ENCODE peak calls at places on chromosomes 11 and 22, in eight cellular contexts. S is right lobe of liver, T is left ventricle myocardium inferior, Q is right atrium auricular region, A is neuronal stem cell, O is mesenchymal stem cell, B is ovary, M is transverse colon. Z is an unnamed sample.

GRCh38 chr11:20589796-20590195 is 9.6 kb upstream of the SLC6A5 start:
- DNase-seq in S (no peak), T (no peak), Q (no peak), A (no peak), O (no peak), B (no peak), M (no peak), Z (no peak)

GRCh38 chr11:109644158-109644557 is 222.2 kb downstream of the C11orf87 start:
- DNase-seq in S (no peak), T (peak; percentile 42), Q (no peak), A (no peak), O (peak; percentile 93), B (no peak), M (no peak), Z (no peak)

GRCh38 chr11:8810331-8811301 is 100.4 kb upstream of the AKIP1 start:
- DNase-seq in S (peak; percentile 83), T (peak; percentile 81), Q (peak; percentile 85), A (peak; percentile 82), O (peak; percentile 87), B (peak; percentile 90), M (peak; percentile 83), Z (peak; percentile 54)

GRCh38 chr11:43282607-43283440 is 29.0 kb upstream of the API5 start:
- DNase-seq in S (peak; percentile 31), T (peak; percentile 25), Q (no peak), A (peak; percentile 51), O (peak; percentile 29), B (peak; percentile 16), M (peak; percentile 24), Z (peak; percentile 37)

GRCh38 chr11:33147559-33147958 is 13.7 kb downstream of the CSTF3 start:
- DNase-seq in S (no peak), T (no peak), Q (no peak), A (no peak), O (no peak), B (no peak), M (no peak), Z (no peak)

GRCh38 chr11:12692238-12693074 is 18.2 kb downstream of the TEAD1 start:
- DNase-seq in S (peak; percentile 91), T (peak; percentile 85), Q (peak; percentile 93), A (no peak), O (peak; percentile 97), B (peak; percentile 95), M (peak; percentile 92), Z (peak; percentile 59)

GRCh38 chr22:22578702-22579424 is 19.8 kb upstream of the PRAME start:
- DNase-seq in S (no peak), T (peak; percentile 40), Q (no peak), A (no peak), O (peak; percentile 14), B (no peak), M (no peak), Z (no peak)

GRCh38 chr22:26672060-26672471 is 14.7 kb downstream of the MIAT start:
- DNase-seq in S (no peak), T (no peak), Q (no peak), A (no peak), O (no peak), B (peak; percentile 48), M (peak; percentile 21), Z (no peak)

GRCh38 chr11:109946322-109946846 is 146.8 kb upstream of the ZC3H12C start:
- DNase-seq in S (peak; percentile 76), T (peak; percentile 80), Q (peak; percentile 95), A (peak; percentile 75), O (peak; percentile 97), B (peak; percentile 85), M (peak; percentile 88), Z (peak; percentile 72)

GRCh38 chr11:74468058-74468457 is 709 bp upstream of the KCNE3 start:
- DNase-seq in S (no peak), T (no peak), Q (no peak), A (no peak), O (no peak), B (no peak), M (no peak), Z (no peak)

GRCh38 chr11:69151811-69152210 is 3.9 kb upstream of the SMIM38 start:
- DNase-seq in S (no peak), T (no peak), Q (no peak), A (no peak), O (no peak), B (no peak), M (no peak), Z (no peak)

GRCh38 chr22:22943521-22944267 is 56.1 kb downstream of the IGLL5 start:
- DNase-seq in S (no peak), T (no peak), Q (peak; percentile 56), A (no peak), O (no peak), B (no peak), M (peak; percentile 7), Z (no peak)

GRCh38 chr11:85682330-85683305 is 3.4 kb downstream of the CCDC89 start:
- DNase-seq in S (peak; percentile 67), T (peak; percentile 81), Q (no peak), A (no peak), O (no peak), B (peak; percentile 87), M (peak; percentile 55), Z (no peak)

GRCh38 chr22:37167176-37167980 is 17.7 kb upstream of the IL2RB start:
- DNase-seq in S (peak; percentile 26), T (peak; percentile 16), Q (no peak), A (no peak), O (no peak), B (peak; percentile 18), M (peak; percentile 62), Z (no peak)

GRCh38 chr11:65208785-65209710 is 27.3 kb downstream of the CAPN1 start:
- DNase-seq in S (no peak), T (no peak), Q (no peak), A (no peak), O (no peak), B (no peak), M (peak; percentile 52), Z (no peak)

GRCh38 chr11:86949995-86950993 is 4.9 kb downstream of the FZD4 start:
- DNase-seq in S (no peak), T (no peak), Q (no peak), A (no peak), O (peak; percentile 52), B (no peak), M (no peak), Z (no peak)

GRCh38 chr11:112874959-112875358 is 86.3 kb upstream of the NCAM1 start:
- DNase-seq in S (no peak), T (no peak), Q (no peak), A (no peak), O (no peak), B (no peak), M (no peak), Z (no peak)

GRCh38 chr22:30001459-30001858 is 78.8 kb upstream of the HORMAD2 start:
- DNase-seq in S (no peak), T (no peak), Q (no peak), A (no peak), O (no peak), B (no peak), M (no peak), Z (no peak)

GRCh38 chr22:43006016-43006505 is 8.9 kb downstream of the PACSIN2 start:
- DNase-seq in S (no peak), T (no peak), Q (no peak), A (no peak), O (no peak), B (no peak), M (no peak), Z (no peak)

GRCh38 chr22:43008509-43008908 is 6.4 kb downstream of the PACSIN2 start:
- DNase-seq in S (no peak), T (no peak), Q (peak; percentile 77), A (no peak), O (no peak), B (no peak), M (peak; percentile 75), Z (no peak)

GRCh38 chr22:43006753-43007152 is 8.2 kb downstream of the PACSIN2 start:
- DNase-seq in S (no peak), T (no peak), Q (no peak), A (no peak), O (no peak), B (no peak), M (no peak), Z (no peak)

GRCh38 chr22:43008921-43009320 is 6.0 kb downstream of the PACSIN2 start:
- DNase-seq in S (no peak), T (no peak), Q (no peak), A (no peak), O (no peak), B (no peak), M (no peak), Z (no peak)

DNA sequence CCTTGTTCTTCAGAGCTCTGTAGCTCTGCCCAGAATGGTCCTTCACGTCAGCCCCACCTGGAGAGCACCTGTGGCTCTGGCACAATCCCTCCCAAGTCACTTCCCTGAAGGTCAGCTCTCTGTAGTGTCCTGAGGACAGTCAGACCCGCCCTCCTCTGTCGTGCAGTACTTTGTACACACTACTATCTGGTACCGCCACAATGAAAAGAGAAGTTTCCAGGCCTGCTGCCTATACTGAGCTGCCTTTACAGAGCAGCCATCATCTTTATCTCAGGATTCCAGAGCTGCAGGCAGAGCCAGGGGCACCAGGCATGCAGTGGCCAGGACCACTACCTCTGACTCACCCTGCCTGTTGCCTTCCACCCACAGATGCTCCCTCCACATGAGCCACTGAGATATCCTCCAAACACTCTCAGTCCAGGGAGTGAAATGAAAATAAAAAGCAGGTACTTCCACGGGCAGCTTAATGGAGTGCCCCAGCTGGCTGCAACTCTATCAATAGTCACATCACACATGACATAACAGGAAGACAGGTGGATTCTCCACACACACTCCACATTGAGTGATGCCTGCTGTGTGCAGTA is 7.3 kb downstream of the PACSIN2 start:
- DNase-seq in S (no peak), T (no peak), Q (no peak), A (no peak), O (peak; percentile 67), B (no peak), M (peak; percentile 86), Z (no peak)
- H3K4me1 ChIP-seq in S (no peaks in the 10 kb centered on the region), T (peaks cover 65% of the 10 kb centered on the region), Q (no peaks in the 10 kb centered on the region), A (peaks cover 11% of the 10 kb centered on the region), O (peaks cover 22% of the 10 kb centered on the region), B (peaks cover 17% of the 10 kb centered on the region), M (peaks cover 76% of the 10 kb centered on the region), Z (peaks cover 76% of the 10 kb centered on the region)

GRCh38 chr11:79255965-79256364 is 184.9 kb downstream of the TENM4 start:
- DNase-seq in S (no peak), T (no peak), Q (no peak), A (no peak), O (no peak), B (no peak), M (no peak), Z (no peak)
- H3K4me1 ChIP-seq in S (no peaks in the 10 kb centered on the region), T (no peaks in the 10 kb centered on the region), Q (no peaks in the 10 kb centered on the region), A (peaks cover 6% of the 10 kb centered on the region), O (no peaks in the 10 kb centered on the region), B (peaks cover 4% of the 10 kb centered on the region), M (no peaks in the 10 kb centered on the region), Z (no peaks in the 10 kb centered on the region)

DNA sequence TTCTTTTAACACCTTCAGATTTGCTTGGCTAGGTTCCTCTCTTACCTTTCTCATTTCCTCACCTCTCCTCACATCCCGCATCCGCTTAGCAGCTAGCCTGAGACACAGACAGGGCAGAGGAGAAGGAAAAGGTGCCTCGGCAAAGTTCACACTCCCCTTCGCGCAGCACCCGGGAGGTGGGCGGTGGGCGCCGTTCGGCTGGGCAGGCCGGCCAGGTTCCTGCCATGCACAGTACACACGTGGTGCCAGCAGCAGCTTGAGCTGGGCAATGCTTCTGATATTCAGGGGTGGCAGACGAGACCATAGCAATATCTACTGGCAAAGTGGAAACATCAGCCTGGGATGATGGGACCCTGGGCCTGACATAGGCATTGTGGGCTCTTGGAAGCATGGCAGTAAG is 3.3 kb downstream of the NTM start:
- DNase-seq in S (no peak), T (no peak), Q (no peak), A (no peak), O (no peak), B (no peak), M (no peak), Z (no peak)
- H3K4me1 ChIP-seq in S (no peaks in the 10 kb centered on the region), T (peaks cover 14% of the 10 kb centered on the region), Q (no peaks in the 10 kb centered on the region), A (peaks cover 18% of the 10 kb centered on the region), O (no peaks in the 10 kb centered on the region), B (no peaks in the 10 kb centered on the region), M (peaks cover 8% of the 10 kb centered on the region), Z (no peaks in the 10 kb centered on the region)

GRCh38 chr11:118623291-118623655 is 15.9 kb downstream of the PHLDB1 start:
- DNase-seq in S (no peak), T (no peak), Q (no peak), A (no peak), O (peak; percentile 48), B (peak; percentile 56), M (no peak), Z (peak; percentile 34)
- H3K4me1 ChIP-seq in S (no peaks in the 10 kb centered on the region), T (peaks cover 98% of the 10 kb centered on the region), Q (no peaks in the 10 kb centered on the region), A (peaks cover 38% of the 10 kb centered on the region), O (peaks cover 46% of the 10 kb centered on the region), B (peaks cover 23% of the 10 kb centered on the region), M (peaks cover 45% of the 10 kb centered on the region), Z (peaks cover 49% of the 10 kb centered on the region)

Z was measured in SJSA1.